ENCODE peak calls at places on chromosomes 3 and 15, in six cellular contexts. X is A549, M is IMR-90, J is K562, P is GM12878, U is HepG2. K is an unnamed sample.

GRCh38 chr3:191982481-191982880 is 521.5 kb downstream of the PYDC2 start:
- DNase-seq in M (no peak), J (no peak), X (no peak), P (no peak), U (no peak), K (no peak)

GRCh38 chr15:23483821-23484299 is 36.8 kb upstream of the GOLGA6L2 start:
- DNase-seq in M (no peak), X (peak), J (no peak), P (no peak), U (no peak), K (no peak)

GRCh38 chr3:37631686-37632085 is 230.0 kb upstream of the CTDSPL start:
- DNase-seq in M (no peak), J (no peak), P (no peak), U (no peak), X (no peak), K (no peak)

GRCh38 chr3:13822042-13822441 is 57.8 kb downstream of the WNT7A start:
- DNase-seq in J (no peak), X (no peak), P (no peak), U (no peak), M (no peak), K (no peak)

GRCh38 chr15:78182821-78183220 is 33.7 kb downstream of the IDH3A start:
- DNase-seq in J (no peak), M (no peak), P (no peak), U (no peak), X (no peak), K (no peak)

GRCh38 chr15:75076277-75076676 is 52.9 kb downstream of the PPCDC start:
- DNase-seq in X (no peak), U (no peak), P (no peak), M (no peak), J (no peak), K (no peak)

GRCh38 chr15:56736308-56736707 is 3.0 kb upstream of the ZNF280D start:
- DNase-seq in U (peak), J (peak), X (no peak), M (peak), P (no peak), K (no peak)

GRCh38 chr3:73086071-73086494 is 24.6 kb downstream of the EBLN2 start:
- DNase-seq in J (peak), M (peak), U (peak), P (no peak), X (peak), K (peak)

GRCh38 chr3:123816673-123817207 is 67.4 kb downstream of the MYLK start:
- DNase-seq in P (no peak), J (no peak), M (peak), X (no peak), U (no peak), K (no peak)

GRCh38 chr15:92011611-92012367 is 158.3 kb downstream of the SLCO3A1 start:
- DNase-seq in X (no peak), P (no peak), M (no peak), U (no peak), J (no peak), K (no peak)

DNA sequence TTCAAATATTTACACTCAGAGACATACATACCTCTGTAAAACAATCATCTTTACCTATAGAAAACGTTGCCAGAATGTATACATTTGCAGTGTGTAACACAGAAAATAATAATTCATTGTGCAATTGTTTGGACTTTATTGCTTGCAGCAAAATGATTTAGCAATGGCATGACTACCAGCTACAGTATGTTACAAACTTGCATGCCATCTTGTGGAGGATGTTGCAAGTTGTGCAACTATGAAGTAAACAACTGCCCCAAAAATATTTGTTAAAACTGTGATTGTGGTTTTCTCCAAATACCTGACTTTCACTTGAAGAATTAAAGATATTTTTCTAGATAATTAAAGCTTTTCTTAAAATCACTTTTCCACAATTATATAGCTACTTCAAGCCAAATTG is 27.1 kb upstream of the C3orf49 start:
- DNase-seq in X (no peak), J (no peak), U (no peak), M (peak), P (no peak), K (no peak)
- TF ChIP-seq BHLHE40 in X (no peak), J (no peak), U (no peak), M (no peak), P (no peak), K (no peak)

DNA sequence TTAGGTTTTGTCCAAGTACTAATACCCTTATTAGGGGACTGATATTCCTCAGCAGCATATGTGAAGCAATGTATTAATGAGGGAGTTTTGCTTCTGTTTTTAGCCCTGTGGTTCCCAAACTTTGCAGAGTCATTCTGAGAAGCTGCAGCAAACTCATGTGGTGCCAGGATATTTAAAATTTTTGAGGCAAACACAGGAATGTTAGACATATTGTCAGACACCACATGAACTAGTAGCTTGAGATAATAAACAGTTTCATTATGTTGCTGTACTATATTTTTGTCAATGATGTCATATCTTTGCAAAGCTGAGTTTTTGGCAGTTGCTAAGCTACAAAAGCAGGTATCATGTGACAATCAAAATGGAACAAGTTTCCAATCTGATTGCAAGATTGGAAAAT is 36.6 kb downstream of the ATP6V1A start:
- DNase-seq in M (peak), P (no peak), U (no peak), J (peak), X (peak), K (no peak)
- TF ChIP-seq BHLHE40 in M (no peak), P (no peak), U (no peak), J (no peak), X (no peak), K (no peak)

GRCh38 chr3:186964071-186964470 is 33.7 kb downstream of the ST6GAL1 start:
- DNase-seq in J (no peak), X (no peak), M (no peak), U (no peak), P (no peak), K (no peak)
- TF ChIP-seq BHLHE40 in J (no peak), X (no peak), M (no peak), U (no peak), P (no peak), K (no peak)

GRCh38 chr3:22684739-22685138 is 518.4 kb upstream of the UBE2E2 start:
- DNase-seq in U (no peak), J (no peak), P (no peak), X (no peak), M (no peak), K (no peak)

GRCh38 chr3:22691407-22691806 is 511.7 kb upstream of the UBE2E2 start:
- DNase-seq in J (no peak), M (no peak), U (no peak), P (no peak), X (no peak), K (no peak)

GRCh38 chr3:22685598-22685997 is 517.5 kb upstream of the UBE2E2 start:
- DNase-seq in J (no peak), P (no peak), M (no peak), X (no peak), U (peak), K (no peak)
- TF ChIP-seq BHLHE40 in J (no peak), P (no peak), M (no peak), X (no peak), U (no peak), K (no peak)

DNA sequence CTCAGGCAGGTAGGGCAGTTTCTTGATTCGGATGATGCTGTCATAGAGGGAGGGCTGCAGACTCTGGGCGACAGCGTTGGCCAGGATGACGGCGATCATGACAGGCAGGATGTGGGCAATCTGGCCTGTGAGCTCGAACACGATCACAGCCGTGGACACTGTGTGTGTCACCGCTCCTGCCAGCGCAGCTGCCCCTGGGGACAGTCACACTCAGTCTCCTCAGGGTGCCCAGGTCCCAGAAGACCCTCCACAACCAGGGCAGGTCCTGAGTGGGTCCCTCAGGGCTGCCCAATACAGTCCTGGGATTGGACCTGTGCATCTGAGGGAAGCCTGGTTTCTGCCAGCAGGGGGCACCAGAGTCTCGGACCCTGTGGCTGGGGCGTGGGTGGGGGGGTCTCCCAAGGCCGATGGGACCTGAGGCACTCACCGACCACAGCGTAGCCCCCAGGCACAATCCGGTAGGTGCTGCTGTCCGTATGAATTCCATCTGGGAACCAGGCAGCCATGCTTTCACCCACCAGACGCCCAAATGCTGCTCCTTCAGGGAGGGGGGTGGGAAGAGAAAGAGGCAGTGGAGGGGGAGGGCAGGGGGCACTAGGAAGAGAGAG is 7.2 kb downstream of the CLCN2 start:
- DNase-seq in X (peak), U (peak), M (no peak), J (peak), P (no peak), K (peak)
- TF ChIP-seq BHLHE40 in X (no peak), U (no peak), M (no peak), J (no peak), P (no peak), K (no peak)

GRCh38 chr3:151085889-151086483 is 522 bp downstream of the MED12L start:
- DNase-seq in M (no peak), P (no peak), J (no peak), U (no peak), X (peak), K (peak)
- TF ChIP-seq BHLHE40 in M (no peak), P (no peak), J (no peak), U (no peak), X (no peak), K (no peak)

GRCh38 chr15:66935688-66936087 is 129.7 kb upstream of the SMAD3 start:
- DNase-seq in J (no peak), X (no peak), U (no peak), P (no peak), M (no peak), K (no peak)
- TF ChIP-seq BHLHE40 in J (no peak), X (no peak), U (no peak), P (no peak), M (no peak), K (no peak)

GRCh38 chr3:128131897-128132646 is 8.5 kb upstream of the RUVBL1 start:
- DNase-seq in P (no peak), J (no peak), M (no peak), U (peak), X (no peak), K (no peak)

GRCh38 chr3:128133273-128133883 is 9.8 kb upstream of the RUVBL1 start:
- DNase-seq in J (peak), X (no peak), M (peak), U (peak), P (no peak), K (no peak)
- TF ChIP-seq BHLHE40 in J (no peak), X (no peak), M (no peak), U (no peak), P (no peak), K (no peak)

GRCh38 chr3:66500575-66501482 is at the start of gene LRIG1:
- DNase-seq in M (peak), X (peak), J (peak), U (peak), P (peak), K (peak)

GRCh38 chr3:66502981-66503380 is 2.2 kb upstream of the LRIG1 start:
- DNase-seq in M (no peak), X (no peak), P (no peak), J (no peak), U (no peak), K (no peak)

GRCh38 chr3:66499881-66500574 is 794 bp downstream of the LRIG1 start:
- DNase-seq in M (peak), X (peak), U (no peak), P (no peak), J (no peak), K (no peak)

GRCh38 chr3:66501483-66502266 is 853 bp upstream of the LRIG1 start:
- DNase-seq in P (no peak), U (no peak), X (no peak), J (no peak), M (no peak), K (no peak)

GRCh38 chr3:66502267-66502874 is 1.5 kb upstream of the LRIG1 start:
- DNase-seq in P (no peak), J (no peak), M (no peak), U (no peak), X (no peak), K (no peak)
- TF ChIP-seq BHLHE40 in P (no peak), J (no peak), M (no peak), U (no peak), X (no peak), K (no peak)

K was measured in HEK293T.